ENCODE peak calls at places on chromosomes 4 and X, in five cellular contexts. F, H, S, U and M are unnamed samples.
A peak's percentile ranks its signal among the peaks of the same experiment; 100 is the strongest.

GRCh38 chr4:145299380-145300076 is 119.1 kb upstream of the OTUD4 start:
- DNase-seq in F (no peak), H (peak; percentile 63), S (no peak), U (peak; percentile 60), M (no peak)

GRCh38 chr4:186105721-186106335 is 1.3 kb downstream of the FAM149A start:
- DNase-seq in F (peak; percentile 51), H (peak; percentile 41), S (no peak), U (no peak), M (no peak)

GRCh38 chr4:20684852-20685763 is 15.2 kb upstream of the PACRGL start:
- DNase-seq in F (peak; percentile 22), H (peak; percentile 22), S (peak; percentile 1), U (no peak), M (no peak)

GRCh38 chr4:64784125-64784524 is 374.9 kb upstream of the TECRL start:
- DNase-seq in F (peak; percentile 3), H (no peak), S (no peak), U (no peak), M (no peak)

GRCh38 chrX:135393046-135393445 is 28.7 kb upstream of the SMIM10L2A start:
- DNase-seq in F (no peak), H (no peak), S (no peak), U (no peak), M (no peak)

GRCh38 chr4:138259801-138260200 is 17.7 kb upstream of the SLC7A11 start:
- DNase-seq in F (no peak), H (no peak), S (no peak), U (no peak), M (peak; percentile 34)

GRCh38 chrX:538311-538710 is 92.3 kb upstream of the SHOX start:
- DNase-seq in F (no peak), H (no peak), S (no peak), U (no peak), M (no peak)

GRCh38 chr4:8544741-8545438 is 35.3 kb upstream of the GPR78 start:
- DNase-seq in F (no peak), H (no peak), S (no peak), U (peak; percentile 41), M (no peak)

GRCh38 chr4:4862665-4863482 is 3.4 kb downstream of the MSX1 start:
- DNase-seq in F (no peak), H (no peak), S (no peak), U (no peak), M (no peak)

GRCh38 chrX:15143050-15143824 is 126.6 kb downstream of the ASB9 start:
- DNase-seq in F (peak; percentile 33), H (peak; percentile 7), S (peak; percentile 50), U (peak; percentile 71), M (peak; percentile 31)

GRCh38 chr4:153297116-153297515 is 47.4 kb upstream of the MND1 start:
- DNase-seq in F (no peak), H (no peak), S (no peak), U (no peak), M (no peak)

GRCh38 chr4:80471701-80472100 is 136.2 kb downstream of the CFAP299 start:
- DNase-seq in F (peak; percentile 95), H (no peak), S (no peak), U (no peak), M (no peak)

GRCh38 chr4:28010543-28011235 is 1150.0 kb downstream of the STIM2 start:
- DNase-seq in F (no peak), H (no peak), S (no peak), U (no peak), M (no peak)

GRCh38 chr4:83910693-83911092 is 374.8 kb downstream of the GPAT3 start:
- DNase-seq in F (no peak), H (no peak), S (no peak), U (no peak), M (no peak)

GRCh38 chr4:119118397-119118796 is 17.2 kb upstream of the MYOZ2 start:
- DNase-seq in F (no peak), H (no peak), S (no peak), U (no peak), M (peak; percentile 80)

GRCh38 chr4:147714575-147715401 is 17.1 kb upstream of the ARHGAP10 start:
- DNase-seq in F (no peak), H (no peak), S (no peak), U (no peak), M (no peak)

GRCh38 chrX:71148278-71148663 is 3.6 kb downstream of the NLGN3 start:
- DNase-seq in F (no peak), H (no peak), S (no peak), U (no peak), M (no peak)

GRCh38 chrX:21153503-21153902 is 220.7 kb upstream of the CNKSR2 start:
- DNase-seq in F (no peak), H (no peak), S (peak; percentile 10), U (no peak), M (no peak)

GRCh38 chrX:1657367-1658082 is 42.7 kb downstream of the ASMT start:
- DNase-seq in F (no peak), H (peak; percentile 61), S (peak; percentile 66), U (no peak), M (no peak)

GRCh38 chr4:124095596-124095995 is 616.9 kb downstream of the ANKRD50 start:
- DNase-seq in F (no peak), H (no peak), S (no peak), U (no peak), M (no peak)

GRCh38 chr4:929970-930625 is 2.0 kb downstream of the GAK start:
- DNase-seq in F (no peak), H (no peak), S (no peak), U (no peak), M (no peak)

GRCh38 chr4:31370866-31371465 is 650.8 kb downstream of the PCDH7 start:
- DNase-seq in F (peak; percentile 69), H (peak; percentile 44), S (peak; percentile 32), U (no peak), M (peak; percentile 18)

GRCh38 chrX:101429934-101430333 is 21.9 kb downstream of the HNRNPH2 start:
- DNase-seq in F (no peak), H (peak; percentile 3), S (no peak), U (no peak), M (no peak)